ENCODE peak calls at places on chromosomes 13 and 19, in five cellular contexts. J is transverse colon, P is breast epithelium, V is sigmoid colon, T is spleen. R is an unnamed sample.

GRCh38 chr13:110913911-110914292 is 967 bp downstream of the ANKRD10 start:
- DNase-seq in J (no peak), P (peak; percentile 36), V (no peak), T (no peak), R (no peak)

GRCh38 chr13:31442605-31443004 is 242.8 kb downstream of the B3GLCT start:
- DNase-seq in J (no peak), P (no peak), V (no peak), T (no peak), R (no peak)

GRCh38 chr13:106499113-106499512 is 36.3 kb downstream of the EFNB2 start:
- DNase-seq in J (no peak), P (no peak), V (no peak), T (no peak), R (no peak)

GRCh38 chr19:42468273-42468796 is 25.6 kb upstream of the CXCL17 start:
- DNase-seq in J (peak; percentile 68), P (no peak), V (no peak), T (no peak), R (no peak)

GRCh38 chr13:110509478-110509926 is 52.0 kb downstream of the RAB20 start:
- DNase-seq in J (no peak), P (no peak), V (no peak), T (no peak), R (no peak)

GRCh38 chr13:25683662-25684370 is 312.0 kb downstream of the ATP8A2 start:
- DNase-seq in J (no peak), P (no peak), V (no peak), T (no peak), R (no peak)

GRCh38 chr19:30450101-30450500 is 77.9 kb downstream of the ZNF536 start:
- DNase-seq in J (peak; percentile 17), P (no peak), V (peak; percentile 79), T (peak; percentile 62), R (no peak)

GRCh38 chr13:79779761-79780160 is 298.8 kb downstream of the NDFIP2 start:
- DNase-seq in J (peak; percentile 33), P (peak; percentile 40), V (peak; percentile 69), T (no peak), R (no peak)

GRCh38 chr13:80116107-80116506 is 224.8 kb downstream of the SPRY2 start:
- DNase-seq in J (no peak), P (no peak), V (no peak), T (no peak), R (no peak)

GRCh38 chr13:62119739-62120700 is 704.4 kb upstream of the PCDH20 start:
- DNase-seq in J (no peak), P (no peak), V (no peak), T (no peak), R (peak; percentile 1)

GRCh38 chr19:1266818-1267440 is 2.2 kb upstream of the CIRBP start:
- DNase-seq in J (peak; percentile 82), P (no peak), V (peak; percentile 88), T (peak; percentile 97), R (no peak)

GRCh38 chr19:18776288-18776594 is 14.9 kb downstream of the COMP start:
- DNase-seq in J (no peak), P (no peak), V (no peak), T (no peak), R (no peak)

GRCh38 chr19:14059093-14059480 is 2.8 kb downstream of the PALM3 start:
- DNase-seq in J (peak; percentile 28), P (no peak), V (no peak), T (no peak), R (peak; percentile 57)

GRCh38 chr13:47897411-47898050 is 103.5 kb downstream of the SUCLA2 start:
- DNase-seq in J (no peak), P (peak; percentile 33), V (no peak), T (no peak), R (no peak)

GRCh38 chr13:113997845-113998751 is 24.2 kb upstream of the C13orf46 start:
- DNase-seq in J (peak; percentile 33), P (no peak), V (peak; percentile 79), T (peak; percentile 81), R (no peak)

GRCh38 chr13:113996912-113997745 is 23.3 kb upstream of the C13orf46 start:
- DNase-seq in J (no peak), P (no peak), V (no peak), T (peak; percentile 72), R (no peak)

GRCh38 chr19:10577951-10578350 is 9.2 kb downstream of the AP1M2 start:
- DNase-seq in J (no peak), P (no peak), V (no peak), T (no peak), R (no peak)

GRCh38 chr19:10583021-10583776 is 3.9 kb downstream of the AP1M2 start:
- DNase-seq in J (no peak), P (no peak), V (no peak), T (no peak), R (no peak)

GRCh38 chr19:10575011-10575716 is 6.4 kb upstream of the CDKN2D start:
- DNase-seq in J (no peak), P (no peak), V (no peak), T (no peak), R (no peak)

GRCh38 chr19:10586396-10586795 is 716 bp downstream of the AP1M2 start:
- DNase-seq in J (no peak), P (no peak), V (no peak), T (no peak), R (no peak)

DNA sequence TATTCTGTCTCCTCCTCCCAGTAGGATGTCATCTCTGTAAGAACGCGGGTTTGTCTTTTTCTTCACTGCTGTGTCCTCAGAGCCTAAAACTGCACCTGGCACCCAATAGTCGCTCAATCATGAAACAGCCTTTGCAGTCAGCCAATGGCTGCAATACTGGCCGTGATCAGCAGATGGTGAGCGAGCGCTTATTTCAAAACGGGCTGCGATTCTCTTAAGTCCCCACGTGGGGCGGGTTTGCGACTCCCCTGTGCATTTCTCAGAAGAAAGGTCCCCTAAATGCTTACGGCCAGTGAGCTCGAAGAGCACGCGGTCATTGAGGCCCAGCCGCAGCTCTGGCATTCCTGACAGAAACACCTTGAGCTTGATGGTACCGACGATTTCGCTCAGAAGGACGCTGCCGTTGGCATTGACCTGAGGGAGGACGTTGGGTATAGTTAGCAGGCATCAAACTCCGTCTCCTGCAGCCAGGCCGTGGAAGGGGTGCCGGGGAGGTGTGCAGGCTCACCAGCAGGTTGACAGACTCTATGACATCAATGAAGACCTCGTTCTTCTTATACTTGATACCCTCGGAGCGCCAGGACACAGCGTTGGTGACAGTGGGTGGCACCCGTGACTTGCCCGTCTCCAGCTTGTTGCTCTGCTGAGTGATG is 6.0 kb downstream of the AP1M2 start:
- DNase-seq in J (peak; percentile 91), P (peak; percentile 87), V (peak; percentile 93), T (peak; percentile 95), R (peak; percentile 77)
- TF ChIP-seq POLR2AphosphoS5 in J (no peak), P (peak; percentile 72), V (no peak), T (peak; percentile 64), R (no peak)

GRCh38 chr13:39130298-39130697 is 92.0 kb downstream of the NHLRC3 start:
- DNase-seq in J (no peak), P (no peak), V (no peak), T (no peak), R (no peak)

GRCh38 chr13:39129253-39129652 is 91.0 kb downstream of the NHLRC3 start:
- DNase-seq in J (no peak), P (no peak), V (no peak), T (no peak), R (no peak)

GRCh38 chr13:39133781-39134180 is 95.5 kb downstream of the NHLRC3 start:
- DNase-seq in J (no peak), P (no peak), V (no peak), T (no peak), R (no peak)

GRCh38 chr13:39134574-39134973 is 96.3 kb downstream of the NHLRC3 start:
- DNase-seq in J (no peak), P (no peak), V (no peak), T (no peak), R (no peak)

GRCh38 chr13:39132286-39132685 is 94.0 kb downstream of the NHLRC3 start:
- DNase-seq in J (no peak), P (no peak), V (no peak), T (no peak), R (no peak)
- TF ChIP-seq POLR2A in J (no peak), P (no peak), V (no peak), T (no peak), R (no peak)

GRCh38 chr13:50309200-50309848 is 294.1 kb downstream of the KCNRG start:
- DNase-seq in J (no peak), P (no peak), V (no peak), T (no peak), R (no peak)

GRCh38 chr13:50303963-50304721 is 288.9 kb downstream of the KCNRG start:
- DNase-seq in J (no peak), P (no peak), V (no peak), T (no peak), R (no peak)

GRCh38 chr13:50306096-50306495 is 290.9 kb downstream of the KCNRG start:
- DNase-seq in J (no peak), P (no peak), V (no peak), T (no peak), R (no peak)

GRCh38 chr13:50310734-50311133 is 295.5 kb downstream of the KCNRG start:
- DNase-seq in J (no peak), P (no peak), V (no peak), T (no peak), R (no peak)

GRCh38 chr13:50309872-50310594 is 294.8 kb downstream of the KCNRG start:
- DNase-seq in J (no peak), P (no peak), V (no peak), T (no peak), R (no peak)
- TF ChIP-seq POLR2AphosphoS5 in J (no peak), P (no peak), V (no peak), T (no peak), R (no peak)

GRCh38 chr19:35901055-35901644 is 810 bp upstream of the NFKBID start:
- DNase-seq in J (no peak), P (no peak), V (no peak), T (peak; percentile 81), R (no peak)

GRCh38 chr19:35896643-35897040 is 3.7 kb downstream of the NFKBID start:
- DNase-seq in J (no peak), P (no peak), V (no peak), T (no peak), R (no peak)

GRCh38 chr19:35897706-35898451 is 2.5 kb downstream of the NFKBID start:
- DNase-seq in J (no peak), P (no peak), V (no peak), T (peak; percentile 79), R (no peak)

GRCh38 chr19:35901854-35902661 is at the start of gene HCST:
- DNase-seq in J (peak; percentile 30), P (no peak), V (no peak), T (peak; percentile 86), R (no peak)

GRCh38 chr19:35899547-35900214 is 659 bp downstream of the NFKBID start:
- DNase-seq in J (peak; percentile 89), P (peak; percentile 63), V (peak; percentile 92), T (peak; percentile 97), R (peak; percentile 93)
- TF ChIP-seq POLR2A in J (peak; percentile 15), P (no peak), V (no peak), T (no peak), R (no peak)

R was measured in GM12891.